ENCODE peak calls at places on chromosome 19, in seven cellular contexts. One of them, this sample, is unnamed. For H3K27me3 and H3K4me1, the result is how much of the 10 kb centered on the place peaks cover.

GRCh38 chr19:41977916-41978315 is 16.1 kb downstream of the ATP1A3 start:
- DNase-seq in colonic mucosa: no peak
- DNase-seq in HCT116: no peak
- DNase-seq in mesendoderm: no peak
- DNase-seq in DND-41: no peak
- DNase-seq in astrocyte: no peak
- DNase-seq in IMR-90: no peak
- DNase-seq in this sample: no peak

GRCh38 chr19:10246511-10246910 is 5.5 kb upstream of the MRPL4 start:
- DNase-seq in colonic mucosa: no peak
- DNase-seq in HCT116: no peak
- DNase-seq in mesendoderm: no peak
- DNase-seq in DND-41: no peak
- DNase-seq in astrocyte: no peak
- DNase-seq in IMR-90: no peak
- DNase-seq in this sample: no peak

GRCh38 chr19:56273563-56274117 is 1.1 kb downstream of the EDDM13 start:
- DNase-seq in colonic mucosa: no peak
- DNase-seq in HCT116: no peak
- DNase-seq in mesendoderm: peak
- DNase-seq in DND-41: no peak
- DNase-seq in astrocyte: peak
- DNase-seq in IMR-90: peak
- DNase-seq in this sample: no peak

GRCh38 chr19:51246153-51246552 is 4.7 kb upstream of the SIGLECL1 start:
- DNase-seq in colonic mucosa: no peak
- DNase-seq in HCT116: no peak
- DNase-seq in mesendoderm: no peak
- DNase-seq in DND-41: no peak
- DNase-seq in astrocyte: no peak
- DNase-seq in IMR-90: peak
- DNase-seq in this sample: no peak

GRCh38 chr19:58058428-58058827 is 654 bp upstream of the ZNF135 start:
- DNase-seq in colonic mucosa: no peak
- DNase-seq in HCT116: no peak
- DNase-seq in mesendoderm: no peak
- DNase-seq in DND-41: no peak
- DNase-seq in astrocyte: no peak
- DNase-seq in IMR-90: no peak
- DNase-seq in this sample: no peak

GRCh38 chr19:36420961-36421748 is 2.7 kb upstream of the ZFP82 start:
- DNase-seq in colonic mucosa: peak
- DNase-seq in HCT116: no peak
- DNase-seq in mesendoderm: peak
- DNase-seq in DND-41: no peak
- DNase-seq in astrocyte: peak
- DNase-seq in IMR-90: peak
- DNase-seq in this sample: peak

GRCh38 chr19:2487090-2487489 is 11.2 kb downstream of the GADD45B start:
- DNase-seq in colonic mucosa: no peak
- DNase-seq in HCT116: no peak
- DNase-seq in mesendoderm: no peak
- DNase-seq in DND-41: no peak
- DNase-seq in astrocyte: no peak
- DNase-seq in IMR-90: no peak
- DNase-seq in this sample: no peak

GRCh38 chr19:34416021-34416545 is 11.9 kb downstream of the PDCD2L start:
- DNase-seq in colonic mucosa: no peak
- DNase-seq in HCT116: no peak
- DNase-seq in mesendoderm: no peak
- DNase-seq in DND-41: no peak
- DNase-seq in astrocyte: peak
- DNase-seq in IMR-90: peak
- DNase-seq in this sample: peak

GRCh38 chr19:11264452-11265176 is 2.3 kb upstream of the DOCK6 start:
- DNase-seq in colonic mucosa: peak
- DNase-seq in HCT116: no peak
- DNase-seq in mesendoderm: peak
- DNase-seq in DND-41: no peak
- DNase-seq in astrocyte: no peak
- DNase-seq in IMR-90: no peak
- DNase-seq in this sample: no peak

GRCh38 chr19:18849838-18850400 is 18.2 kb downstream of the UPF1 start:
- DNase-seq in colonic mucosa: no peak
- DNase-seq in HCT116: no peak
- DNase-seq in mesendoderm: no peak
- DNase-seq in DND-41: no peak
- DNase-seq in astrocyte: no peak
- DNase-seq in IMR-90: no peak
- DNase-seq in this sample: no peak

GRCh38 chr19:3459322-3459881 is 20.9 kb downstream of the SMIM24 start:
- DNase-seq in colonic mucosa: peak
- DNase-seq in HCT116: no peak
- DNase-seq in mesendoderm: peak
- DNase-seq in DND-41: peak
- DNase-seq in astrocyte: peak
- DNase-seq in IMR-90: peak
- DNase-seq in this sample: peak

GRCh38 chr19:7917292-7918061 is 2.7 kb upstream of the SNAPC2 start:
- DNase-seq in colonic mucosa: no peak
- DNase-seq in HCT116: no peak
- DNase-seq in mesendoderm: peak
- DNase-seq in DND-41: no peak
- DNase-seq in astrocyte: peak
- DNase-seq in IMR-90: peak
- DNase-seq in this sample: peak

GRCh38 chr19:41529484-41530183 is 46.3 kb upstream of the CEACAM21 start:
- DNase-seq in colonic mucosa: no peak
- DNase-seq in HCT116: no peak
- DNase-seq in mesendoderm: no peak
- DNase-seq in DND-41: no peak
- DNase-seq in astrocyte: no peak
- DNase-seq in IMR-90: no peak
- DNase-seq in this sample: no peak

GRCh38 chr19:8526345-8527062 is 12.5 kb upstream of the ZNF414 start:
- DNase-seq in colonic mucosa: peak
- DNase-seq in HCT116: peak
- DNase-seq in mesendoderm: peak
- DNase-seq in DND-41: no peak
- DNase-seq in astrocyte: peak
- DNase-seq in IMR-90: peak
- DNase-seq in this sample: peak

GRCh38 chr19:38917921-38918491 is 6.0 kb upstream of the CCER2 start:
- DNase-seq in colonic mucosa: no peak
- DNase-seq in HCT116: no peak
- DNase-seq in mesendoderm: no peak
- DNase-seq in DND-41: no peak
- DNase-seq in astrocyte: no peak
- DNase-seq in IMR-90: no peak
- DNase-seq in this sample: no peak

GRCh38 chr19:8530061-8530679 is 16.2 kb upstream of the ZNF414 start:
- DNase-seq in colonic mucosa: no peak
- DNase-seq in HCT116: no peak
- DNase-seq in mesendoderm: no peak
- DNase-seq in DND-41: no peak
- DNase-seq in astrocyte: no peak
- DNase-seq in IMR-90: no peak
- DNase-seq in this sample: no peak

GRCh38 chr19:41193420-41194156 is 569 bp downstream of the CYP2S1 start:
- DNase-seq in colonic mucosa: no peak
- DNase-seq in HCT116: no peak
- DNase-seq in mesendoderm: no peak
- DNase-seq in DND-41: no peak
- DNase-seq in astrocyte: no peak
- DNase-seq in IMR-90: no peak
- DNase-seq in this sample: no peak

GRCh38 chr19:18759435-18760426 is 31.4 kb downstream of the COMP start:
- DNase-seq in colonic mucosa: no peak
- DNase-seq in HCT116: no peak
- DNase-seq in mesendoderm: no peak
- DNase-seq in DND-41: no peak
- DNase-seq in astrocyte: no peak
- DNase-seq in IMR-90: no peak
- DNase-seq in this sample: no peak

GRCh38 chr19:16529466-16530144 is 12.6 kb downstream of the CHERP start:
- DNase-seq in colonic mucosa: no peak
- DNase-seq in HCT116: no peak
- DNase-seq in mesendoderm: no peak
- DNase-seq in DND-41: no peak
- DNase-seq in astrocyte: no peak
- DNase-seq in IMR-90: no peak
- DNase-seq in this sample: no peak

GRCh38 chr19:4598712-4599111 is 39.2 kb upstream of the SEMA6B start:
- DNase-seq in colonic mucosa: no peak
- DNase-seq in HCT116: no peak
- DNase-seq in mesendoderm: no peak
- DNase-seq in DND-41: no peak
- DNase-seq in astrocyte: no peak
- DNase-seq in IMR-90: no peak
- DNase-seq in this sample: no peak
- H3K27me3 ChIP-seq in colonic mucosa: under half
- H3K27me3 ChIP-seq in HCT116: under half
- H3K27me3 ChIP-seq in mesendoderm: under half
- H3K27me3 ChIP-seq in DND-41: under half
- H3K27me3 ChIP-seq in astrocyte: under half
- H3K27me3 ChIP-seq in IMR-90: under half
- H3K27me3 ChIP-seq in this sample: half or more

GRCh38 chr19:5101871-5102270 is 133.0 kb downstream of the KDM4B start:
- DNase-seq in colonic mucosa: no peak
- DNase-seq in HCT116: no peak
- DNase-seq in mesendoderm: no peak
- DNase-seq in DND-41: no peak
- DNase-seq in astrocyte: no peak
- DNase-seq in IMR-90: no peak
- DNase-seq in this sample: no peak

GRCh38 chr19:5103061-5103701 is 134.3 kb downstream of the KDM4B start:
- DNase-seq in colonic mucosa: no peak
- DNase-seq in HCT116: no peak
- DNase-seq in mesendoderm: no peak
- DNase-seq in DND-41: no peak
- DNase-seq in astrocyte: peak
- DNase-seq in IMR-90: peak
- DNase-seq in this sample: no peak

GRCh38 chr19:5104871-5105351 is 136.0 kb downstream of the KDM4B start:
- DNase-seq in colonic mucosa: no peak
- DNase-seq in HCT116: no peak
- DNase-seq in mesendoderm: no peak
- DNase-seq in DND-41: no peak
- DNase-seq in astrocyte: no peak
- DNase-seq in IMR-90: no peak
- DNase-seq in this sample: no peak

GRCh38 chr19:5103812-5104410 is 135.0 kb downstream of the KDM4B start:
- DNase-seq in colonic mucosa: no peak
- DNase-seq in HCT116: no peak
- DNase-seq in mesendoderm: no peak
- DNase-seq in DND-41: no peak
- DNase-seq in astrocyte: no peak
- DNase-seq in IMR-90: no peak
- DNase-seq in this sample: no peak

DNA sequence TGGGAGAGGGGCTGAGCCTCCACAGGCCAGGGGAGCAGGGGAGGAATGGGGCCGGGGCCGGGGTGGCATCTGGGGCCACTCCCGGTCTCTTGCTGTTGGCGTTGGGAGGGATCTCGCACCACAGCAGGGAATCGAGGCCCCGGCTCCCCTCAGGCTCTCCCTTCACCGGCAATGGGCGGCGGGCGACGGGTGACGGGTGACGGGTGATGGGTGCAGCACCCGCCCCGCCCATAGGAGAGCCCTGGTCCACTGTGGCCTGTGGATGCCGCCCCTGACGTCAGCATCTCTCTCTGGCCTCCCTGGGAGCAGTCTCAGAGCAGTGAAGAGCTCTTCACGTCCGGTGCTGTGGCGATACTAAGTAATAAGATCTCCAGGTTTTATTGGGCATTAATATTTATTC is 133.6 kb downstream of the KDM4B start:
- DNase-seq in colonic mucosa: no peak
- DNase-seq in HCT116: no peak
- DNase-seq in mesendoderm: no peak
- DNase-seq in DND-41: no peak
- DNase-seq in astrocyte: no peak
- DNase-seq in IMR-90: no peak
- DNase-seq in this sample: no peak
- H3K4me1 ChIP-seq in colonic mucosa: under half
- H3K4me1 ChIP-seq in HCT116: under half
- H3K4me1 ChIP-seq in mesendoderm: under half
- H3K4me1 ChIP-seq in DND-41: under half
- H3K4me1 ChIP-seq in astrocyte: under half
- H3K4me1 ChIP-seq in IMR-90: under half
- H3K4me1 ChIP-seq in this sample: under half

GRCh38 chr19:48501961-48502719 is 9.5 kb downstream of the LMTK3 start:
- DNase-seq in colonic mucosa: peak
- DNase-seq in HCT116: peak
- DNase-seq in mesendoderm: peak
- DNase-seq in DND-41: peak
- DNase-seq in astrocyte: no peak
- DNase-seq in IMR-90: no peak
- DNase-seq in this sample: peak
- H3K9ac ChIP-seq in colonic mucosa: no peak
- H3K9ac ChIP-seq in HCT116: peak
- H3K9ac ChIP-seq in mesendoderm: peak
- H3K9ac ChIP-seq in DND-41: no peak
- H3K9ac ChIP-seq in astrocyte: no peak
- H3K9ac ChIP-seq in IMR-90: no peak
- H3K9ac ChIP-seq in this sample: no peak

GRCh38 chr19:12994701-12995595 is at the start of gene NFIX:
- DNase-seq in colonic mucosa: peak
- DNase-seq in HCT116: no peak
- DNase-seq in mesendoderm: no peak
- DNase-seq in DND-41: peak
- DNase-seq in astrocyte: no peak
- DNase-seq in IMR-90: peak
- DNase-seq in this sample: peak

GRCh38 chr19:12991296-12991695 is 4.0 kb upstream of the NFIX start:
- DNase-seq in colonic mucosa: no peak
- DNase-seq in HCT116: no peak
- DNase-seq in mesendoderm: no peak
- DNase-seq in DND-41: no peak
- DNase-seq in astrocyte: no peak
- DNase-seq in IMR-90: no peak
- DNase-seq in this sample: no peak

GRCh38 chr19:12993562-12993961 is 1.7 kb upstream of the NFIX start:
- DNase-seq in colonic mucosa: no peak
- DNase-seq in HCT116: no peak
- DNase-seq in mesendoderm: no peak
- DNase-seq in DND-41: no peak
- DNase-seq in astrocyte: no peak
- DNase-seq in IMR-90: no peak
- DNase-seq in this sample: no peak

GRCh38 chr19:12990853-12991252 is 4.4 kb upstream of the NFIX start:
- DNase-seq in colonic mucosa: no peak
- DNase-seq in HCT116: no peak
- DNase-seq in mesendoderm: no peak
- DNase-seq in DND-41: no peak
- DNase-seq in astrocyte: no peak
- DNase-seq in IMR-90: no peak
- DNase-seq in this sample: no peak

DNA sequence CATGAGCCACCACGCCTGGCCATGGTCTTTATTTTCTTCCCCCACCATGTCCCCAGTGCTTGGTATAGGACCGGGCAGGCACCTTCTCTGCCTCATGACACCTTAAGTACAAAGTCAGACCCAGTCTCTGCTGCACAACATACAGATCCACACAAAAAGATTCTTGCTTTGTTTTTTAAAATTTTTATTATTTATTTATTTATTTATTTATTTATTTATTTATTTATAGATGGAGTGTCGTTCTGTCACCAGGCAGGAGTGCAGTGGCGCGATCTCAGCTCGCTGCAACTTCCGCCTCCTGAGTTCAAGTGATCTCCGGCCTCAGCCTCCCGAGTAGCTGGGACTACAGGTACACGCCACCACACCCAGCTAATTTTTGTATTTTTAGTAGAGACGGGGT is 2.5 kb upstream of the NFIX start:
- DNase-seq in colonic mucosa: no peak
- DNase-seq in HCT116: no peak
- DNase-seq in mesendoderm: no peak
- DNase-seq in DND-41: no peak
- DNase-seq in astrocyte: no peak
- DNase-seq in IMR-90: no peak
- DNase-seq in this sample: no peak
- H3K27me3 ChIP-seq in colonic mucosa: under half
- H3K27me3 ChIP-seq in HCT116: under half
- H3K27me3 ChIP-seq in mesendoderm: under half
- H3K27me3 ChIP-seq in DND-41: under half
- H3K27me3 ChIP-seq in astrocyte: under half
- H3K27me3 ChIP-seq in IMR-90: under half
- H3K27me3 ChIP-seq in this sample: under half